ENCODE peak calls at places on chromosome 10, in six cellular contexts. K is GM23338, D is OCI-LY7, N is left ventricle myocardium inferior, V is neural progenitor cell, P is upper lobe of left lung. E is an unnamed sample.

GRCh38 chr10:35940067-35940989 is 298.2 kb upstream of the FZD8 start:
- DNase-seq in K (no peak), D (no peak), N (no peak), V (peak; percentile 30), P (peak; percentile 36), E (no peak)

GRCh38 chr10:132740542-132741066 is 45.3 kb downstream of the NKX6-2 start:
- DNase-seq in K (no peak), D (no peak), N (no peak), V (no peak), P (no peak), E (no peak)

GRCh38 chr10:44761076-44761475 is 150.1 kb upstream of the TMEM72 start:
- DNase-seq in K (no peak), D (no peak), N (no peak), V (no peak), P (no peak), E (no peak)

GRCh38 chr10:61961278-61961677 is 59.8 kb downstream of the ARID5B start:
- DNase-seq in K (no peak), D (peak; percentile 99), N (no peak), V (no peak), P (no peak), E (no peak)

GRCh38 chr10:128286413-128287097 is 160.3 kb upstream of the MKI67 start:
- DNase-seq in K (peak; percentile 74), D (no peak), N (no peak), V (peak; percentile 84), P (peak; percentile 75), E (no peak)

GRCh38 chr10:52597189-52597863 is 175.3 kb downstream of the MBL2 start:
- DNase-seq in K (no peak), D (no peak), N (no peak), V (no peak), P (no peak), E (no peak)

GRCh38 chr10:62015994-62016393 is 114.5 kb downstream of the ARID5B start:
- DNase-seq in K (no peak), D (no peak), N (no peak), V (no peak), P (no peak), E (peak; percentile 57)

GRCh38 chr10:102926842-102927241 is 8.7 kb downstream of the CNNM2 start:
- DNase-seq in K (no peak), D (no peak), N (no peak), V (no peak), P (no peak), E (no peak)

GRCh38 chr10:31591569-31591968 is 272.6 kb downstream of the ZEB1 start:
- DNase-seq in K (no peak), D (no peak), N (no peak), V (no peak), P (no peak), E (no peak)

GRCh38 chr10:58177362-58177947 is 90.2 kb downstream of the IPMK start:
- DNase-seq in K (peak; percentile 53), D (peak; percentile 35), N (no peak), V (no peak), P (no peak), E (no peak)

GRCh38 chr10:13920031-13920430 is 333.3 kb downstream of the PRPF18 start:
- DNase-seq in K (no peak), D (no peak), N (no peak), V (no peak), P (no peak), E (no peak)

GRCh38 chr10:24645784-24646183 is 77.9 kb downstream of the ARHGAP21 start:
- DNase-seq in K (no peak), D (peak; percentile 3), N (no peak), V (no peak), P (no peak), E (no peak)

GRCh38 chr10:113415246-113415645 is 137.6 kb upstream of the HABP2 start:
- DNase-seq in K (no peak), D (no peak), N (no peak), V (no peak), P (no peak), E (no peak)

GRCh38 chr10:101012525-101013364 is 13.1 kb downstream of the LZTS2 start:
- DNase-seq in K (peak; percentile 90), D (peak; percentile 79), N (peak; percentile 87), V (peak; percentile 92), P (peak; percentile 57), E (peak; percentile 93)

GRCh38 chr10:101014230-101014884 is 14.7 kb downstream of the LZTS2 start:
- DNase-seq in K (peak; percentile 85), D (peak; percentile 65), N (peak; percentile 86), V (peak; percentile 77), P (peak; percentile 95), E (peak; percentile 90)

GRCh38 chr10:101013365-101013825 is 13.8 kb downstream of the LZTS2 start:
- DNase-seq in K (no peak), D (no peak), N (no peak), V (no peak), P (no peak), E (no peak)

GRCh38 chr10:101010329-101010728 is 10.7 kb downstream of the LZTS2 start:
- DNase-seq in K (no peak), D (no peak), N (no peak), V (no peak), P (peak; percentile 65), E (no peak)

GRCh38 chr10:101011517-101012423 is 12.2 kb downstream of the LZTS2 start:
- DNase-seq in K (peak; percentile 77), D (no peak), N (no peak), V (peak; percentile 65), P (peak; percentile 43), E (no peak)
- TF ChIP-seq CTCF in K (peak; percentile 53), D (peak; percentile 33), N (peak; percentile 31), V (peak; percentile 55), P (no peak), E (no peak)

DNA sequence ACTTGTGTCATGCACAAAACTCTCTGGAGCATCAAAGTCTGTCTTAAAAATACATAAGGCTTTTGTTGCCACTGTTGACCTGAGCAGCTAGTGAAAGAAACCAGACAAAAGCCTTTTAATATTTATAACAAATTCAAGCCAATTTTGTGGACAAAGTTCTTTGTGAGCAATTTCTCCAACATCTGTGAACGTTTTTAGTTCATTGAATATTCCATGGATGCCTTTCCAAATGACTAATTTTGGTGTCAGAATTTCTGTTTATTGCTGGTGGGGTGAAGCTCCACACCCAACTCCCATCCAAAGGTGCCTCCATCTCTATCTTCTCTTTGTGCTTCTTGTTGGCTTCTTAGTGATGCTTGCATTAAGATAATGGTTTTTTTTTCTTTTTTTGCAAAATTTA is 314.3 kb downstream of the ADRA2A start:
- DNase-seq in K (no peak), D (no peak), N (no peak), V (no peak), P (no peak), E (no peak)
- H3K27ac ChIP-seq in K (no peak overlapping the region), D (no peak overlapping the region), N (no peak overlapping the region), V (no peak overlapping the region), P (no peak overlapping the region), E (no peak overlapping the region)

GRCh38 chr10:15123749-15124184 is 26.6 kb downstream of the RPP38 start:
- DNase-seq in K (no peak), D (no peak), N (no peak), V (no peak), P (no peak), E (no peak)

GRCh38 chr10:15124190-15124589 is 27.0 kb downstream of the RPP38 start:
- DNase-seq in K (no peak), D (no peak), N (no peak), V (no peak), P (no peak), E (no peak)

GRCh38 chr10:15121707-15122106 is 24.6 kb downstream of the RPP38 start:
- DNase-seq in K (no peak), D (no peak), N (no peak), V (no peak), P (no peak), E (no peak)

GRCh38 chr10:15120523-15120922 is 23.4 kb downstream of the RPP38 start:
- DNase-seq in K (no peak), D (no peak), N (no peak), V (no peak), P (no peak), E (no peak)

DNA sequence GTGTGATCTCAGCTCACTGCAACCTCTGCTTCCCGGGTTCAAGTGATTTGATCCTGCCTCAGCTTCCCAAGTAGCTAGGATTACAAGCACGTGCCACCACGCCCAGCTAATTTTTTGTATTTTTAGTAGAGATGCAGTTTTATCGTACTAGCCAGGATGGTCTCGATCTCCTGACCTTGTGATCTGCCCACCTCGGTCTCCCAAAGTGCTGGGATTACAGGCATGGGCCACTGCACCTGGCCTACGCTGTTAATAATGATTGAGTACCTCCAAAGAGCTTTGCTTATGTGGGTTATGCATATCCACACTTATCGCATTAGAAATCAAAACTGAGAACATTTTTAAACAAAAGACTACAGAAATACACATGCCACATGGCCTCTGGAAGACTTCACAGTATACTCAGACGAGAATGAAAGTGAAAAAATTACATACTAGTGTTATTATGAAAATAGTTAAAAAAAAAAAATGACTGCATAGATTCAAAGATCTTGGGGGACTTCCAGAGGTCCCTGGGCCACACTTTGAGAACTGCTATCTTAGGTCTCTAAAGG is 25.4 kb downstream of the RPP38 start:
- DNase-seq in K (no peak), D (no peak), N (no peak), V (no peak), P (no peak), E (no peak)
- H3K4me3 ChIP-seq in K (no peak overlapping the region), D (no peak overlapping the region), N (no peak overlapping the region), V (no peak overlapping the region), P (no peak overlapping the region), E (no peak overlapping the region)

GRCh38 chr10:79070611-79071534 is 2.1 kb downstream of the ZMIZ1 start:
- DNase-seq in K (peak; percentile 68), D (no peak), N (peak; percentile 92), V (peak; percentile 80), P (peak; percentile 92), E (peak; percentile 89)

GRCh38 chr10:79071535-79071923 is 2.8 kb downstream of the ZMIZ1 start:
- DNase-seq in K (peak; percentile 39), D (no peak), N (no peak), V (no peak), P (no peak), E (no peak)

GRCh38 chr10:79072994-79073654 is 4.4 kb downstream of the ZMIZ1 start:
- DNase-seq in K (no peak), D (no peak), N (no peak), V (no peak), P (no peak), E (no peak)

GRCh38 chr10:79073784-79074432 is 5.1 kb downstream of the ZMIZ1 start:
- DNase-seq in K (no peak), D (no peak), N (peak; percentile 58), V (no peak), P (peak; percentile 82), E (peak; percentile 59)

GRCh38 chr10:79072041-79072441 is 3.3 kb downstream of the ZMIZ1 start:
- DNase-seq in K (peak; percentile 33), D (no peak), N (no peak), V (no peak), P (no peak), E (no peak)
- TF ChIP-seq CTCF in K (no peak), D (no peak), N (no peak), V (no peak), P (no peak), E (no peak)

GRCh38 chr10:94762393-94762792 is at the start of gene CYP2C19:
- DNase-seq in K (no peak), D (no peak), N (no peak), V (no peak), P (no peak), E (no peak)
- H3K27ac ChIP-seq in K (no peak within 1 kb of the TSS), D (no peak within 1 kb of the TSS), N (no peak within 1 kb of the TSS), V (no peak within 1 kb of the TSS), P (no peak within 1 kb of the TSS), E (no peak within 1 kb of the TSS)

GRCh38 chr10:79401015-79401921 is 44.2 kb downstream of the ZCCHC24 start:
- DNase-seq in K (no peak), D (no peak), N (peak; percentile 71), V (no peak), P (peak; percentile 81), E (no peak)
- H3K4me3 ChIP-seq in K (no peak overlapping the region), D (no peak overlapping the region), N (peak overlapping the region; percentile 8), V (no peak overlapping the region), P (no peak overlapping the region), E (no peak overlapping the region)